ENCODE peak calls at places on chromosomes 5 and 9, in four cellular contexts. One of them, this sample, is unnamed. For H3K4me1, the result is how much of the 10 kb centered on the place peaks cover.

GRCh38 chr5:180439911-180440769 is 54.0 kb upstream of the CNOT6 start:
- DNase-seq in IMR-90: no peak
- DNase-seq in stomach: peak
- DNase-seq in transverse colon: no peak
- DNase-seq in this sample: no peak

GRCh38 chr9:32472344-32472743 is 53.7 kb downstream of the RIGI start:
- DNase-seq in IMR-90: no peak
- DNase-seq in stomach: no peak
- DNase-seq in transverse colon: no peak
- DNase-seq in this sample: no peak

GRCh38 chr9:32378993-32379729 is 5.3 kb upstream of the ACO1 start:
- DNase-seq in IMR-90: peak
- DNase-seq in stomach: no peak
- DNase-seq in transverse colon: peak
- DNase-seq in this sample: peak

GRCh38 chr9:137095664-137096517 is 9.1 kb downstream of the MAN1B1 start:
- DNase-seq in IMR-90: no peak
- DNase-seq in stomach: peak
- DNase-seq in transverse colon: peak
- DNase-seq in this sample: no peak

GRCh38 chr5:111135406-111135805 is 43.3 kb downstream of the WDR36 start:
- DNase-seq in IMR-90: no peak
- DNase-seq in stomach: no peak
- DNase-seq in transverse colon: no peak
- DNase-seq in this sample: no peak

GRCh38 chr5:6585168-6585567 is 47.7 kb downstream of the NSUN2 start:
- DNase-seq in IMR-90: no peak
- DNase-seq in stomach: no peak
- DNase-seq in transverse colon: no peak
- DNase-seq in this sample: no peak

GRCh38 chr5:113250341-113250953 is 184.3 kb downstream of the TSSK1B start:
- DNase-seq in IMR-90: peak
- DNase-seq in stomach: peak
- DNase-seq in transverse colon: peak
- DNase-seq in this sample: no peak

GRCh38 chr5:83548556-83548955 is 77.0 kb downstream of the VCAN start:
- DNase-seq in IMR-90: peak
- DNase-seq in stomach: no peak
- DNase-seq in transverse colon: no peak
- DNase-seq in this sample: no peak

GRCh38 chr9:38066907-38067610 is 2.0 kb downstream of the SHB start:
- DNase-seq in IMR-90: no peak
- DNase-seq in stomach: peak
- DNase-seq in transverse colon: peak
- DNase-seq in this sample: peak

GRCh38 chr5:86917117-86917579 is 299.4 kb downstream of the COX7C start:
- DNase-seq in IMR-90: peak
- DNase-seq in stomach: no peak
- DNase-seq in transverse colon: no peak
- DNase-seq in this sample: no peak

GRCh38 chr5:143274952-143275351 is 128.5 kb downstream of the NR3C1 start:
- DNase-seq in IMR-90: no peak
- DNase-seq in stomach: no peak
- DNase-seq in transverse colon: no peak
- DNase-seq in this sample: no peak

GRCh38 chr9:136334541-136334940 is 7.2 kb downstream of the GPSM1 start:
- DNase-seq in IMR-90: no peak
- DNase-seq in stomach: no peak
- DNase-seq in transverse colon: no peak
- DNase-seq in this sample: no peak

GRCh38 chr5:1012900-1013237 is 4.3 kb downstream of the NKD2 start:
- DNase-seq in IMR-90: no peak
- DNase-seq in stomach: no peak
- DNase-seq in transverse colon: no peak
- DNase-seq in this sample: no peak

GRCh38 chr9:75826292-75826691 is 64.2 kb upstream of the PCSK5 start:
- DNase-seq in IMR-90: no peak
- DNase-seq in stomach: no peak
- DNase-seq in transverse colon: no peak
- DNase-seq in this sample: no peak

GRCh38 chr9:130425741-130426466 is 18.9 kb upstream of the ASS1 start:
- DNase-seq in IMR-90: no peak
- DNase-seq in stomach: no peak
- DNase-seq in transverse colon: peak
- DNase-seq in this sample: peak

GRCh38 chr5:173624276-173624675 is 7.8 kb upstream of the BOD1 start:
- DNase-seq in IMR-90: peak
- DNase-seq in stomach: no peak
- DNase-seq in transverse colon: no peak
- DNase-seq in this sample: no peak

GRCh38 chr9:69012690-69013403 is 1.1 kb downstream of the PRKACG start:
- DNase-seq in IMR-90: no peak
- DNase-seq in stomach: no peak
- DNase-seq in transverse colon: no peak
- DNase-seq in this sample: no peak

DNA sequence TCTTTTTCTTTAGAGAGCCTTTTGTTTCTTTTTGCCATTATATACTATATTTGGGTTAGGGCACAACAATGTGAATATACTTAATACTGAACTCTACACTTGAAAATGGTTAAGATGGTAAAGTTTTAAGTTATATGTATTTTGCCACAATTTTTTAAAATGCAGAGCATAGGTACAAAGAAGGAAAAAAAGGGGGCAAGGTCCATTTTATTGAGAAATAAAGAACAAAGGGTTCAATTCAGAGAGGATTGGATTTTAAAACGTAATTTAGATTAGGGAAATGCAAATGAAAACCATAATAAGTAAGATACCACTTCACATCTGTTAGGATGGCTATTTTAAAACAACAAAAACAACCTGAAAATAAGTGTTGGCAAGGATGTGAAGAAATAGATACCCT is 29.3 kb downstream of the IRF1 start:
- DNase-seq in IMR-90: no peak
- DNase-seq in stomach: no peak
- DNase-seq in transverse colon: no peak
- DNase-seq in this sample: no peak
- H3K4me1 ChIP-seq in IMR-90: under half
- H3K4me1 ChIP-seq in stomach: half or more
- H3K4me1 ChIP-seq in transverse colon: half or more
- H3K4me1 ChIP-seq in this sample: half or more

DNA sequence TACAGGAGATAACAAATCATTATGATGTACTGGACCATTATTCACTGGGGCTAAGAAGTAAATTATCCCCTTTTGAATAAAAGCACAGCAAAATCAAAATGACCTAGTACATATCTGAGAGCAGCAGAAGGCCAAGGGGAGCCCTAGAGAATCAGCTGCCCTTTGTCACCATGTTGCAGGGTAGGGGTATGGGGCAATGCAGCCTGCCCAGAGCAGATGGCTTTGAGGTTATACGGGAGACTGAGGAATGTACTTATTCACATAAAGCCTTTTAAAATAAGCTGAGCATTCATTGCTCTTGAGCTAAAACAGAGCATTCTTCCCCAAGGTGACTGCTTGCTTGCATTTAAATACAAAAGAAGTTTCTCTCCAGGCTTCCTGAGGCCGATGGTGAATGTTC is 2.6 kb upstream of the TNFAIP8 start:
- DNase-seq in IMR-90: no peak
- DNase-seq in stomach: no peak
- DNase-seq in transverse colon: no peak
- DNase-seq in this sample: no peak
- H3K4me1 ChIP-seq in IMR-90: under half
- H3K4me1 ChIP-seq in stomach: under half
- H3K4me1 ChIP-seq in transverse colon: under half
- H3K4me1 ChIP-seq in this sample: under half

DNA sequence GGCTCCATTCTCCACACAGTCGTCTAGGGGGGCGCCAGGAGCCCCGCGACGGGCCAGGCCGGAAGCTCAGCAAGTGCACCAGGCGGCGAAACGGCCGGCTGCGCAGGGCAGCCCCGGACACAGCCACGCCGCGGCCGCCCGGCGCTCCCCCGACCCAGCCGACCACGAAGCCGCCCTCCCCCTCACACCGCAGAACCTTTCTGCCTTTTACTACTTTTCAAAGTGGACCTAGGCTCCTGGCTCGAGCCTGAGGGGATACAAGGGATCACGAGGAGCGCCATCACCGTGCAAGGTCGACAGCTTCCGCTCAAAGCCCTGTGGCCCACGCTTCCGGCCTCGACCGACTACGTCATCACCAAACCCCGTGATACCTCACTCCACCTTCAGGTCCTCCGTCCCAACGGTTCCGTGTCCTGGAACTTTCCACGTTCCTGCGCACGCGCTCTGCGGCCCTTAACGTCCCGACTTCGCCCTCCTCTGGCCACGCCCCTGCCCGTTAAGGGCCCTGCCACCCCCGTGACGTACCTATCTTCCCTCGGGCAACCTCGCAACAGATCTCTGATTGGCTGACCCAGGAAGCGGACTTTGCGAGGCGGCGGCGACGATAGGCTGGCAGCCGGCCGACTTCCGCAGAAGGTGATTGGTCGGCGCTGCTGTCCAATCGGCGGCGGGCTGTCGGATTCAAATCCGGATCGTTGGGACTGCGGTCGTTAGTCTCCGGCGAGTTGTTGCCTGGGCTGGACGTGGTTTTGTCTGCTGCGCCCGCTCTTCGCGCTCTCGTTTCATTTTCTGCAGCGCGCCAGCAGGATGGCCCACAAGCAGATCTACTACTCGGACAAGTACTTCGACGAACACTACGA is at the start of gene CKS2:
- DNase-seq in IMR-90: peak
- DNase-seq in stomach: peak
- DNase-seq in transverse colon: peak
- DNase-seq in this sample: peak
- H3K4me1 ChIP-seq in IMR-90: under half
- H3K4me1 ChIP-seq in stomach: under half
- H3K4me1 ChIP-seq in transverse colon: under half
- H3K4me1 ChIP-seq in this sample: under half

DNA sequence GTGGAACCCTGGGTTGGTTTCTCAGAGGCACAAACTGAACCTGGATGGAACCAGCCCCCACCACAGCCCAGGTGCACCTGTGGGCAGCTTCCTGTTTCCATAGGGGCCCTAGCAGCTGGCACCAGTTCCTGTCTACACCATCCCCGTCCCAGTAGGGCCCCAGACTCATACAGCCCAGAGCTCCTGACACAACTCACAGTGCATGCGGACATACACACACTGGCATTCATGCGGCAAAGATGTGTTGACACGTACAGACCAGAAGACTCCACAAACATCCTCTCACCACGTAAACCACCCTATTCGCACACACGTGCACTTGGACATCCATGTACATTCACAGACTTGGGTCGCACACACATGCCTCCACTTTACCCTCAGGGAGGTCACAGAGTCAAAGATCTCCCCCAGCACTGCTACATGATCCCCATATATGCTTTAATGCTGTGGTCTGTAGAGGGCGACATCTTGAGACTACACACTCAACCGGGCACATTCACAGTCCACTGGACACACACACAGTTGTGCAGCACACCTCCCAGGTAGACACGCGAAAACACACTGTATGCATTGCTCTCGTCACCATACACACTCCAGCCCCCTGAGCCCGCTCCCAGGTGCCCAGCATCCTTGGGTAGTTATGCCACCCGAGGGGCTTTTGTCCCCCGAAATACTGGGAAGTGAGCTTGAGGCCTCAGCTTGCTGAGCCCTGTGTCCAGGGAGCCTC is 22.4 kb downstream of the CXXC5 start:
- DNase-seq in IMR-90: no peak
- DNase-seq in stomach: no peak
- DNase-seq in transverse colon: peak
- DNase-seq in this sample: no peak
- H3K4me1 ChIP-seq in IMR-90: under half
- H3K4me1 ChIP-seq in stomach: half or more
- H3K4me1 ChIP-seq in transverse colon: under half
- H3K4me1 ChIP-seq in this sample: under half

DNA sequence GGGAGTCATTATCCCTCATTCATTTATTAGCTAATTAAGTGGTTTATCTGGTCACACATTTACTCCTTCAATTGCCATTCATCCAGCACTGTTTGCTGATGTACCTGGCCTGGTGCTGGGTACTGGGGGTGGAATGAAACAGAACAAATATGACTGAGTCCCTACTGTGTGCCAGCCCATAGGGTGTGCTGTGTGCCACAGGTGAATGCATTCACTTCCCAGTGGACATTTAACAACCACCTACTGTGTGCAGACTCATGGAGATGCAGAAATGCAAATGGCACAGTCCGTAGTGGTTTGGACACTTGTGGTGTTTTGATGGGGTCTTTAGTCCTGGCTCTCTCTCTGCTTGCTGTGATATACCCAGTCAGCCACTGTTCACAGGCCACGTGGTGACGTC is 10.5 kb downstream of the NEK6 start:
- DNase-seq in IMR-90: no peak
- DNase-seq in stomach: no peak
- DNase-seq in transverse colon: no peak
- DNase-seq in this sample: no peak
- H3K4me1 ChIP-seq in IMR-90: half or more
- H3K4me1 ChIP-seq in stomach: half or more
- H3K4me1 ChIP-seq in transverse colon: half or more
- H3K4me1 ChIP-seq in this sample: under half

GRCh38 chr5:137303509-137303908 is 195.6 kb downstream of the SPOCK1 start:
- DNase-seq in IMR-90: no peak
- DNase-seq in stomach: no peak
- DNase-seq in transverse colon: no peak
- DNase-seq in this sample: no peak
- H3K4me1 ChIP-seq in IMR-90: under half
- H3K4me1 ChIP-seq in stomach: under half
- H3K4me1 ChIP-seq in transverse colon: under half
- H3K4me1 ChIP-seq in this sample: under half